ENCODE peak calls at places on chromosomes 1 and 21, in six cellular contexts. A, M, J, X, I and Q are unnamed samples.
A peak's percentile ranks its signal among the peaks of the same experiment; 100 is the strongest.

GRCh38 chr1:214525535-214526019 is 25.8 kb downstream of the PTPN14 start:
- DNase-seq in A (no peak), M (no peak), J (no peak), X (no peak), I (peak; percentile 44), Q (no peak)

GRCh38 chr21:39971961-39972360 is 104.7 kb downstream of the PCP4 start:
- DNase-seq in A (no peak), M (no peak), J (no peak), X (no peak), I (no peak), Q (no peak)

GRCh38 chr1:193355179-193355578 is 168.8 kb upstream of the B3GALT2 start:
- DNase-seq in A (no peak), M (no peak), J (no peak), X (no peak), I (peak; percentile 32), Q (no peak)

GRCh38 chr1:240906477-240906876 is 294.5 kb upstream of the GREM2 start:
- DNase-seq in A (peak; percentile 25), M (no peak), J (no peak), X (no peak), I (no peak), Q (no peak)

GRCh38 chr21:29091032-29091431 is 17.6 kb upstream of the CCT8 start:
- DNase-seq in A (peak; percentile 45), M (no peak), J (no peak), X (no peak), I (peak; percentile 68), Q (no peak)

GRCh38 chr1:87169250-87169910 is 159.3 kb upstream of the LMO4 start:
- DNase-seq in A (no peak), M (no peak), J (no peak), X (no peak), I (no peak), Q (no peak)

GRCh38 chr1:78003882-78004718 is 639 bp upstream of the DNAJB4 start:
- DNase-seq in A (peak; percentile 61), M (peak; percentile 53), J (peak; percentile 65), X (peak; percentile 35), I (peak; percentile 83), Q (no peak)

GRCh38 chr21:26964379-26964778 is 2.5 kb downstream of the ADAMTS5 start:
- DNase-seq in A (no peak), M (peak; percentile 66), J (no peak), X (no peak), I (no peak), Q (peak; percentile 44)

GRCh38 chr1:227403535-227403934 is 85.2 kb upstream of the CDC42BPA start:
- DNase-seq in A (no peak), M (no peak), J (no peak), X (no peak), I (no peak), Q (no peak)

DNA sequence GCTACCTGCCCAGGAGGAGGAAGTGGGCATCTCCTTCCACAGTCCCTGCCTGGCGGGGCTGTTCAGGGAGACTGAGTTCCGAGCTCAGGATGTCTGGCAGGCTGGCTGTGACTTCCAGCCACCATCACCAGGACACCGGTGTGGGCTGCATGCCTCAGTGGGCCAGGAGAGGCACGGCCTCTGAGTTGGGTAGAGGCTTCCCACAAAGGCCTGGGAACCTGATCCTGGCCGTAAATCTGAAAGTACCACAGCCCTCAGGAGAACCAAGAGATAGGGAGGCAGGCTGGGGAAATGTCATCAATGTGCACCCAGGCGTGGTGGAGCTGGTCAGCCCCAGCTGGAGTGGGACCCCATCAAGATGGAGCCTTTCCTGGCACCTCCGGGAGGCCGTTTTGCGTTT is 29.2 kb downstream of the NTPCR start:
- DNase-seq in A (no peak), M (no peak), J (no peak), X (no peak), I (no peak), Q (no peak)
- H3K27ac ChIP-seq in A (no peak overlapping the region), M (no peak overlapping the region), J (no peak overlapping the region), X (no peak overlapping the region), I (no peak overlapping the region), Q (no peak overlapping the region)

GRCh38 chr1:26548841-26549240 is 19.3 kb downstream of the RPS6KA1 start:
- DNase-seq in A (no peak), M (no peak), J (no peak), X (no peak), I (no peak), Q (no peak)

GRCh38 chr1:26546375-26546774 is 16.8 kb downstream of the RPS6KA1 start:
- DNase-seq in A (no peak), M (no peak), J (no peak), X (no peak), I (peak; percentile 73), Q (no peak)

GRCh38 chr1:26543444-26543835 is 13.9 kb downstream of the RPS6KA1 start:
- DNase-seq in A (no peak), M (no peak), J (no peak), X (no peak), I (no peak), Q (no peak)

GRCh38 chr1:26544156-26544555 is 14.6 kb downstream of the RPS6KA1 start:
- DNase-seq in A (no peak), M (no peak), J (no peak), X (no peak), I (no peak), Q (no peak)

GRCh38 chr1:26546819-26547218 is 17.3 kb downstream of the RPS6KA1 start:
- DNase-seq in A (no peak), M (no peak), J (no peak), X (no peak), I (no peak), Q (no peak)
- H3K27ac ChIP-seq in A (no peak overlapping the region), M (no peak overlapping the region), J (peak overlapping the region; percentile 89), X (peak overlapping the region; percentile 88), I (no peak overlapping the region), Q (no peak overlapping the region)

GRCh38 chr1:3198371-3199287 is 129.6 kb downstream of the PRDM16 start:
- DNase-seq in A (no peak), M (no peak), J (no peak), X (no peak), I (no peak), Q (no peak)
- H3K27ac ChIP-seq in A (no peak overlapping the region), M (peak overlapping the region; percentile 52), J (no peak overlapping the region), X (no peak overlapping the region), I (no peak overlapping the region), Q (no peak overlapping the region)

DNA sequence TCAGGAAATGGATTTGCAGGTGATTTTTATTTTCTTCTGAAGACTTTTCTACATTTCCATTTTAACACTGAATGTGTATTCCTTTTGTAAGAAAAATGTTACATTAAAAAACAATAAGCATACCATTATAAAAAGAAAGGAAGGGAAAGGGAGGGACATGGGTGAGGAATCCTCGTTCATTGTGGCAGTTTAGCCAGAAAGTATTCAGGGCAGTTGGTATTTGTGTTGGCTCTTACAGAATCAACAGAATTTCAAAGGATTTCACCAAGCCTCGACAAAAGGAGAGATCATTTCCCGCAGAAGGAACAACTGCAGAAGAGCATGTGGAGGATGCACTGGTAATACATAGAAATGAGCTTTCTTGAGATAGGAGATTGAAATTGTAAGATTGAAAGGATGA is 35.0 kb downstream of the PLD5 start:
- DNase-seq in A (no peak), M (no peak), J (no peak), X (no peak), I (no peak), Q (no peak)
- H3K27ac ChIP-seq in A (no peak overlapping the region), M (no peak overlapping the region), J (no peak overlapping the region), X (no peak overlapping the region), I (no peak overlapping the region), Q (no peak overlapping the region)

GRCh38 chr1:229225331-229225782 is 45.6 kb upstream of the RAB4A start:
- DNase-seq in A (no peak), M (no peak), J (no peak), X (no peak), I (peak; percentile 73), Q (no peak)

GRCh38 chr1:229222081-229222480 is 48.8 kb upstream of the RAB4A start:
- DNase-seq in A (no peak), M (no peak), J (no peak), X (no peak), I (no peak), Q (no peak)

GRCh38 chr1:229224308-229224707 is 46.6 kb upstream of the RAB4A start:
- DNase-seq in A (no peak), M (no peak), J (no peak), X (no peak), I (peak; percentile 44), Q (no peak)

GRCh38 chr1:229221106-229222019 is 49.5 kb upstream of the RAB4A start:
- DNase-seq in A (peak; percentile 33), M (no peak), J (no peak), X (no peak), I (peak; percentile 72), Q (no peak)

GRCh38 chr1:229223498-229223897 is 47.4 kb upstream of the RAB4A start:
- DNase-seq in A (no peak), M (no peak), J (no peak), X (no peak), I (no peak), Q (no peak)
- H3K27ac ChIP-seq in A (no peak overlapping the region), M (peak overlapping the region; percentile 67), J (no peak overlapping the region), X (no peak overlapping the region), I (no peak overlapping the region), Q (no peak overlapping the region)

DNA sequence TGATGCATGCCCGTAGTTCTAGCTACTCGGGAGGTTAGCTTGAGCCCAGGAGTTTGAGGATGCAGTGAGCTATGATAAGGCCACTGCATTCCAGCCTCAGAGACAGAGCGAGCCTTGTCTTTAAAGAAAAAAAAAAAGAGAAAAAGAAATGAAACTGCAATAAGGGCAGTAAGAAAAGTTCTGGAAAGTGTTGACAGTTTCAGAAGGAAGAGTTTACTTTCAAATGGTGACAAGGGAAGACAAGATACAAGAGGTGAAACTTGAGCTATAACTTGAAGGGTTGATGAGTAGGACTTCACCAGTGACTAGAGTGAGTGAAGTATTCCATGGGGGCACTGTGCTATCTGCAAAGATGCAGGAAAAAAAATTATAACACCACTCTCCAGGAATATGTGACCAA is 125.0 kb downstream of the AKT3 start:
- DNase-seq in A (no peak), M (no peak), J (no peak), X (no peak), I (no peak), Q (no peak)
- H3K27ac ChIP-seq in A (no peak overlapping the region), M (no peak overlapping the region), J (no peak overlapping the region), X (no peak overlapping the region), I (no peak overlapping the region), Q (no peak overlapping the region)

DNA sequence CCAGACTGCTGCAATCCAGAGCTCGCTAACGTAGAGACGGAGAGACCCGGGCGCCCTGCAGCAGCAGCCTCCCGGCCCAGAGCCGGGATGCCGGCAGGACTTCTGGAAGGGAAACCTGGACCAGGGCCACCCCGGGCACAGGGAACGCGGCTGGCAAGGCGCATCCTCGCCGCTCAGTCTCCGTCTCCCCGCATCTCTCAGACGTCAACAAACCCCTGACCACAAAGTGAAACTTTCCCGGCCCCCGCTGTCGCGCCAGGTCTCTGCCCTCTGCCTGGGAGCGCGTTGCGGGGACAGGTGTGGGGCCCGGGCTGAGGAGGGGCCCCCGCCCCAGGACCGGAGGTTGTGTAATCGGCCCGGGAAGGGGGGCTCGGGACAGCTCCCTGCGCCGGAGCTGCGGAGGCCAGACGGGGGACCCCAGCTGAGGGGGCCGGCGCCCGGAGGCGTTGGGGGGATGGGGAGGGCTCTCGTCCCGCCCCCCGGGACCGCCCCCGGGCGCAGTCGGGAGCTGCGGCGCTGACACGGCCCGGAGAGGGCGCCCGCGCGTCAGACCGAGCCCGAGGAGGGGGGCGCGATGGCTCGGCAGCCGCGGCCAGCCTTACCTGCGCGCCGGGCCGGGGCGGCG is 116.6 kb upstream of the HIVEP3 start:
- DNase-seq in A (peak; percentile 34), M (peak; percentile 63), J (no peak), X (no peak), I (peak; percentile 61), Q (peak; percentile 71)
- H3K27ac ChIP-seq in A (peak overlapping the region; percentile 78), M (peak overlapping the region; percentile 83), J (peak overlapping the region; percentile 37), X (peak overlapping the region; percentile 36), I (peak overlapping the region; percentile 53), Q (peak overlapping the region; percentile 53)

GRCh38 chr1:40715660-40716059 is 24.2 kb downstream of the NFYC start:
- DNase-seq in A (no peak), M (no peak), J (no peak), X (no peak), I (no peak), Q (no peak)
- H3K27ac ChIP-seq in A (no peak overlapping the region), M (no peak overlapping the region), J (no peak overlapping the region), X (no peak overlapping the region), I (no peak overlapping the region), Q (peak overlapping the region; percentile 46)